ENCODE peak calls at places on chromosome 9, in eight cellular contexts. W is activated T-helper 1 cell treated with Interleukin-2 at 50 U/mL for 16 hours; H is heart left ventricle; K is testis; X is HCEC 1CT; T is stimulated activated CD4-positive, alpha-beta T cell treated with anti-CD3 and anti-CD28 coated beads, Interleukin-2, amount 100 ng/mL, for 48 hours; M is activated T-cell treated with anti-CD3 and anti-CD28 coated beads, Interleukin-2, amount 50 U/mL, for 72 hours; L is RWPE2. F is an unnamed sample.

GRCh38 chr9:4088680-4089079 is 211.2 kb downstream of the GLIS3 start:
- DNase-seq in X (no peak), T (no peak), M (no peak), K (no peak), L (no peak), H (no peak), W (no peak), F (no peak)

GRCh38 chr9:137347928-137348327 is 45.9 kb upstream of the NRARP start:
- DNase-seq in T (no peak), L (no peak), M (no peak), K (no peak), W (no peak), X (no peak), H (no peak), F (no peak)

GRCh38 chr9:98997580-98997979 is 53.9 kb downstream of the COL15A1 start:
- DNase-seq in L (no peak), X (no peak), K (peak; percentile 9), W (no peak), T (no peak), M (no peak), H (peak; percentile 79), F (no peak)

GRCh38 chr9:33714989-33715388 is 80.4 kb upstream of the PRSS3 start:
- DNase-seq in T (no peak), W (no peak), K (no peak), L (no peak), X (no peak), M (no peak), H (no peak), F (no peak)

GRCh38 chr9:138075496-138075895 is 197.9 kb downstream of the CACNA1B start:
- DNase-seq in K (peak; percentile 12), L (peak; percentile 37), T (no peak), X (no peak), H (no peak), W (no peak), M (no peak), F (no peak)

GRCh38 chr9:37997636-37998374 is 71.2 kb downstream of the SHB start:
- DNase-seq in M (no peak), W (no peak), K (no peak), X (no peak), T (no peak), H (no peak), L (peak; percentile 45), F (peak; percentile 27)

GRCh38 chr9:84170521-84171141 is 169.9 kb downstream of the SLC28A3 start:
- DNase-seq in L (peak; percentile 58), M (no peak), K (peak; percentile 64), T (no peak), W (no peak), X (peak; percentile 98), H (peak; percentile 93), F (peak; percentile 77)

GRCh38 chr9:133238272-133238850 is 29.3 kb upstream of the OBP2B start:
- DNase-seq in H (peak; percentile 93), W (no peak), K (peak; percentile 96), M (peak; percentile 63), X (no peak), T (peak; percentile 15), L (no peak), F (peak; percentile 98)

GRCh38 chr9:137255448-137256114 is 454 bp downstream of the NELFB start:
- DNase-seq in L (no peak), W (no peak), M (no peak), H (no peak), T (no peak), X (peak; percentile 17), K (peak; percentile 59), F (no peak)

GRCh38 chr9:81874926-81875325 is 53.3 kb upstream of the SPATA31D4 start:
- DNase-seq in T (no peak), M (no peak), L (no peak), H (no peak), X (peak; percentile 73), W (no peak), K (no peak), F (no peak)

GRCh38 chr9:137878146-137878941 is 762 bp downstream of the CACNA1B start:
- DNase-seq in K (peak; percentile 49), X (no peak), L (no peak), T (peak; percentile 15), M (peak; percentile 45), H (no peak), W (no peak), F (peak; percentile 98)

GRCh38 chr9:128098936-128099931 is 28.3 kb downstream of the PTGES2 start:
- DNase-seq in H (peak; percentile 30), X (no peak), K (no peak), T (no peak), L (no peak), M (no peak), W (no peak), F (no peak)

GRCh38 chr9:99895510-99895909 is 10.9 kb upstream of the STX17 start:
- DNase-seq in M (no peak), H (no peak), K (no peak), T (no peak), W (no peak), X (no peak), L (no peak), F (no peak)

GRCh38 chr9:112112519-112112918 is 62.6 kb downstream of the SUSD1 start:
- DNase-seq in L (no peak), W (no peak), M (no peak), T (no peak), H (no peak), X (peak; percentile 76), K (no peak), F (no peak)

GRCh38 chr9:27297050-27297449 is at the start of gene EQTN:
- DNase-seq in M (no peak), L (no peak), T (no peak), X (no peak), K (no peak), W (no peak), H (no peak), F (no peak)

GRCh38 chr9:74942801-74943200 is 9.9 kb downstream of the C9orf40 start:
- DNase-seq in L (no peak), T (no peak), M (peak; percentile 36), K (no peak), W (no peak), X (no peak), H (no peak), F (no peak)

GRCh38 chr9:68653141-68653595 is 51.9 kb upstream of the PIP5K1B start:
- DNase-seq in H (no peak), T (peak; percentile 35), L (no peak), M (peak; percentile 65), K (no peak), W (no peak), X (no peak), F (no peak)

GRCh38 chr9:79257215-79257614 is 314.6 kb upstream of the TLE4 start:
- DNase-seq in W (no peak), M (no peak), H (no peak), L (no peak), T (no peak), K (no peak), X (no peak), F (peak; percentile 17)

GRCh38 chr9:97046228-97046627 is 7.3 kb upstream of the CTSV start:
- DNase-seq in M (no peak), T (no peak), K (peak; percentile 20), L (peak; percentile 99), X (no peak), H (no peak), W (no peak), F (peak; percentile 71)

GRCh38 chr9:118643118-118643517 is 726.1 kb downstream of the BRINP1 start:
- DNase-seq in X (peak; percentile 86), K (no peak), T (no peak), M (no peak), H (no peak), W (no peak), L (peak; percentile 69), F (peak; percentile 67)

GRCh38 chr9:109653470-109653869 is 126.5 kb upstream of the PALM2AKAP2 start:
- DNase-seq in W (no peak), T (no peak), X (no peak), M (no peak), L (no peak), K (no peak), H (no peak), F (no peak)

GRCh38 chr9:133875131-133875530 is 117.0 kb downstream of the VAV2 start:
- DNase-seq in X (no peak), T (no peak), L (no peak), W (no peak), M (no peak), H (no peak), K (no peak), F (no peak)

GRCh38 chr9:94706922-94707321 is 19.6 kb upstream of the AOPEP start:
- DNase-seq in W (no peak), T (no peak), X (no peak), L (no peak), H (no peak), K (no peak), M (no peak), F (no peak)

GRCh38 chr9:8643464-8643863 is 843.9 kb upstream of the DMAC1 start:
- DNase-seq in L (no peak), W (no peak), K (no peak), T (no peak), H (no peak), M (no peak), X (no peak), F (no peak)

GRCh38 chr9:127723450-127723849 is 7.6 kb downstream of the TTC16 start:
- DNase-seq in W (no peak), M (no peak), X (peak; percentile 46), T (no peak), K (no peak), L (peak; percentile 49), H (no peak), F (no peak)

GRCh38 chr9:27529316-27530278 is at the start of gene MOB3B:
- DNase-seq in L (peak; percentile 76), K (peak; percentile 90), M (peak; percentile 81), X (peak; percentile 41), T (peak; percentile 80), H (peak; percentile 80), W (peak; percentile 61), F (peak; percentile 84)

GRCh38 chr9:134946663-134947062 is 29.0 kb upstream of the FCN1 start:
- DNase-seq in M (no peak), W (no peak), T (no peak), K (no peak), H (no peak), L (no peak), X (no peak), F (no peak)

GRCh38 chr9:95185931-95186330 is 131.6 kb downstream of the FANCC start:
- DNase-seq in T (no peak), W (no peak), L (no peak), M (no peak), K (no peak), H (no peak), X (no peak), F (no peak)

GRCh38 chr9:87601175-87601574 is 103.5 kb downstream of the DAPK1 start:
- DNase-seq in K (peak; percentile 57), H (peak; percentile 40), X (no peak), M (no peak), T (no peak), W (no peak), L (no peak), F (peak; percentile 15)

GRCh38 chr9:114075602-114076001 is 2.5 kb downstream of the AMBP start:
- DNase-seq in W (no peak), X (no peak), T (no peak), L (no peak), H (no peak), K (no peak), M (no peak), F (no peak)

GRCh38 chr9:135718616-135719015 is 16.6 kb downstream of the KCNT1 start:
- DNase-seq in M (no peak), H (no peak), L (no peak), K (peak; percentile 62), X (peak; percentile 8), T (no peak), W (no peak), F (no peak)

GRCh38 chr9:110256142-110256391 is 240 bp downstream of the TXN start:
- DNase-seq in K (no peak), M (no peak), T (no peak), W (no peak), H (no peak), X (peak; percentile 17), L (no peak), F (no peak)

GRCh38 chr9:94921072-94921471 is 194.6 kb downstream of the AOPEP start:
- DNase-seq in H (no peak), X (peak; percentile 85), T (no peak), W (no peak), M (no peak), L (no peak), K (no peak), F (peak; percentile 29)

GRCh38 chr9:133787749-133788015 is 49.5 kb upstream of the SARDH start:
- DNase-seq in M (no peak), K (no peak), X (no peak), T (no peak), H (no peak), L (no peak), W (no peak), F (peak; percentile 96)